ENCODE peak calls at places on chromosome 21, in six cellular contexts. One of them, this sample, is unnamed.

GRCh38 chr21:40041446-40041845 is 174.2 kb downstream of the PCP4 start:
- DNase-seq in heart left ventricle: no peak
- DNase-seq in cardiac muscle cell: no peak
- DNase-seq in lower lobe of right lung: no peak
- DNase-seq in colonic mucosa: no peak
- DNase-seq in H1: no peak
- DNase-seq in this sample: no peak

GRCh38 chr21:42536601-42537000 is 22.9 kb downstream of the SLC37A1 start:
- DNase-seq in heart left ventricle: no peak
- DNase-seq in cardiac muscle cell: no peak
- DNase-seq in colonic mucosa: no peak
- DNase-seq in lower lobe of right lung: no peak
- DNase-seq in H1: no peak
- DNase-seq in this sample: no peak

GRCh38 chr21:41778974-41779600 is 12.2 kb upstream of the RIPK4 start:
- DNase-seq in lower lobe of right lung: no peak
- DNase-seq in H1: no peak
- DNase-seq in heart left ventricle: no peak
- DNase-seq in cardiac muscle cell: no peak
- DNase-seq in colonic mucosa: peak; percentile 51
- DNase-seq in this sample: no peak

GRCh38 chr21:18987515-18988026 is 584.0 kb upstream of the TMPRSS15 start:
- DNase-seq in lower lobe of right lung: no peak
- DNase-seq in cardiac muscle cell: no peak
- DNase-seq in heart left ventricle: no peak
- DNase-seq in colonic mucosa: no peak
- DNase-seq in H1: no peak
- DNase-seq in this sample: no peak

GRCh38 chr21:32070693-32071330 is 198.0 kb downstream of the HUNK start:
- DNase-seq in cardiac muscle cell: no peak
- DNase-seq in colonic mucosa: no peak
- DNase-seq in lower lobe of right lung: no peak
- DNase-seq in H1: no peak
- DNase-seq in heart left ventricle: no peak
- DNase-seq in this sample: no peak

GRCh38 chr21:42379425-42380215 is 13.3 kb upstream of the TFF1 start:
- DNase-seq in heart left ventricle: no peak
- DNase-seq in lower lobe of right lung: no peak
- DNase-seq in colonic mucosa: no peak
- DNase-seq in H1: no peak
- DNase-seq in cardiac muscle cell: no peak
- DNase-seq in this sample: no peak

GRCh38 chr21:18991846-18992245 is 588.3 kb upstream of the TMPRSS15 start:
- DNase-seq in H1: no peak
- DNase-seq in colonic mucosa: no peak
- DNase-seq in lower lobe of right lung: no peak
- DNase-seq in cardiac muscle cell: no peak
- DNase-seq in heart left ventricle: no peak
- DNase-seq in this sample: no peak

GRCh38 chr21:32484706-32485380 is 72.3 kb downstream of the EVA1C start:
- DNase-seq in H1: no peak
- DNase-seq in colonic mucosa: peak; percentile 70
- DNase-seq in heart left ventricle: no peak
- DNase-seq in cardiac muscle cell: no peak
- DNase-seq in lower lobe of right lung: peak; percentile 87
- DNase-seq in this sample: no peak

GRCh38 chr21:41582298-41582840 is 74.4 kb upstream of the TMPRSS2 start:
- DNase-seq in cardiac muscle cell: no peak
- DNase-seq in lower lobe of right lung: no peak
- DNase-seq in colonic mucosa: no peak
- DNase-seq in heart left ventricle: no peak
- DNase-seq in H1: no peak
- DNase-seq in this sample: no peak

GRCh38 chr21:32414579-32415358 is 2.3 kb downstream of the EVA1C start:
- DNase-seq in cardiac muscle cell: peak; percentile 55
- DNase-seq in colonic mucosa: no peak
- DNase-seq in heart left ventricle: no peak
- DNase-seq in H1: no peak
- DNase-seq in lower lobe of right lung: no peak
- DNase-seq in this sample: peak; percentile 51

GRCh38 chr21:32624726-32625125 is 12.5 kb upstream of the CFAP298 start:
- DNase-seq in H1: no peak
- DNase-seq in cardiac muscle cell: peak; percentile 29
- DNase-seq in colonic mucosa: no peak
- DNase-seq in lower lobe of right lung: no peak
- DNase-seq in heart left ventricle: no peak
- DNase-seq in this sample: peak; percentile 74

GRCh38 chr21:32412162-32412997 is at the start of gene EVA1C:
- DNase-seq in H1: no peak
- DNase-seq in cardiac muscle cell: peak; percentile 76
- DNase-seq in heart left ventricle: peak; percentile 75
- DNase-seq in lower lobe of right lung: peak; percentile 83
- DNase-seq in colonic mucosa: peak; percentile 67
- DNase-seq in this sample: peak; percentile 43

GRCh38 chr21:42632336-42632751 is 21.1 kb upstream of the PDE9A start:
- DNase-seq in cardiac muscle cell: no peak
- DNase-seq in H1: no peak
- DNase-seq in heart left ventricle: peak; percentile 18
- DNase-seq in lower lobe of right lung: peak; percentile 36
- DNase-seq in colonic mucosa: no peak
- DNase-seq in this sample: no peak

GRCh38 chr21:41877901-41878830 is 978 bp downstream of the PRDM15 start:
- DNase-seq in colonic mucosa: peak; percentile 38
- DNase-seq in heart left ventricle: no peak
- DNase-seq in cardiac muscle cell: peak; percentile 66
- DNase-seq in H1: no peak
- DNase-seq in lower lobe of right lung: peak; percentile 63
- DNase-seq in this sample: peak; percentile 23

GRCh38 chr21:19683492-19683891 is 1279.9 kb upstream of the TMPRSS15 start:
- DNase-seq in H1: no peak
- DNase-seq in cardiac muscle cell: no peak
- DNase-seq in colonic mucosa: no peak
- DNase-seq in lower lobe of right lung: no peak
- DNase-seq in heart left ventricle: no peak
- DNase-seq in this sample: no peak

DNA sequence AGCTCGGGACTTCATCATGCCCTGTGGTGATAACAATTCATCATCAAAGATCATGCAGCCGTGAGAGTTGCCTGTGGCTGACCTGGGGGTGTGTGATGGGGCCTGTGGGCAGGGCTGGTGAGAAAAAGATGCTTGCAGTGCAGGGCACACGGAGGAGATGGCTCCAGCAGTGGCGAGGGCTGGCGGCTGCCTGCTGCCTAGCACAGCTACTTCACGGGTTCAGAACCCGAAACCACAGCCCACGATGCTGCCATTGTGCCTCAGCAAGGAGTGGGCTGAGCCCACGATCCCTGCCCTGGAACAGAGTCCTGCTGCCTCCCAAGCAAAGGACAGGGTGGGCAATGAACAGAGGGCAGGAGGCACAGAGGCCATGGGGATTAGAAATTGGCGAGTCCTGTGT is 631 bp upstream of the KRTAP10-9 start:
- DNase-seq in H1: no peak
- DNase-seq in cardiac muscle cell: no peak
- DNase-seq in lower lobe of right lung: no peak
- DNase-seq in colonic mucosa: no peak
- DNase-seq in heart left ventricle: no peak
- DNase-seq in this sample: no peak
- H3K4me3 ChIP-seq in H1: no peak overlapping the region
- H3K4me3 ChIP-seq in cardiac muscle cell: no peak overlapping the region
- H3K4me3 ChIP-seq in lower lobe of right lung: no peak overlapping the region
- H3K4me3 ChIP-seq in colonic mucosa: no peak overlapping the region
- H3K4me3 ChIP-seq in heart left ventricle: no peak overlapping the region
- H3K4me3 ChIP-seq in this sample: no peak overlapping the region

GRCh38 chr21:21818898-21819297 is 820.7 kb downstream of the NCAM2 start:
- DNase-seq in colonic mucosa: no peak
- DNase-seq in lower lobe of right lung: no peak
- DNase-seq in heart left ventricle: no peak
- DNase-seq in H1: no peak
- DNase-seq in cardiac muscle cell: no peak
- DNase-seq in this sample: no peak
- TF ChIP-seq CTCF in colonic mucosa: no peak
- TF ChIP-seq CTCF in lower lobe of right lung: no peak
- TF ChIP-seq CTCF in heart left ventricle: no peak
- TF ChIP-seq CTCF in H1: no peak
- TF ChIP-seq CTCF in cardiac muscle cell: no peak
- TF ChIP-seq CTCF in this sample: no peak

GRCh38 chr21:29192999-29193563 is 62.6 kb downstream of the MAP3K7CL start:
- DNase-seq in lower lobe of right lung: no peak
- DNase-seq in cardiac muscle cell: no peak
- DNase-seq in H1: no peak
- DNase-seq in colonic mucosa: no peak
- DNase-seq in heart left ventricle: peak; percentile 47
- DNase-seq in this sample: no peak

GRCh38 chr21:29196021-29196663 is 65.7 kb downstream of the MAP3K7CL start:
- DNase-seq in cardiac muscle cell: peak; percentile 94
- DNase-seq in H1: peak; percentile 5
- DNase-seq in heart left ventricle: no peak
- DNase-seq in lower lobe of right lung: peak; percentile 49
- DNase-seq in colonic mucosa: peak; percentile 68
- DNase-seq in this sample: peak; percentile 96

GRCh38 chr21:29194847-29195246 is 64.4 kb downstream of the MAP3K7CL start:
- DNase-seq in H1: no peak
- DNase-seq in heart left ventricle: no peak
- DNase-seq in cardiac muscle cell: peak; percentile 26
- DNase-seq in lower lobe of right lung: no peak
- DNase-seq in colonic mucosa: no peak
- DNase-seq in this sample: no peak

GRCh38 chr21:29193907-29194306 is 63.5 kb downstream of the MAP3K7CL start:
- DNase-seq in H1: no peak
- DNase-seq in cardiac muscle cell: no peak
- DNase-seq in colonic mucosa: no peak
- DNase-seq in heart left ventricle: no peak
- DNase-seq in lower lobe of right lung: no peak
- DNase-seq in this sample: no peak

GRCh38 chr21:29194342-29194741 is 63.9 kb downstream of the MAP3K7CL start:
- DNase-seq in lower lobe of right lung: no peak
- DNase-seq in heart left ventricle: no peak
- DNase-seq in H1: no peak
- DNase-seq in colonic mucosa: no peak
- DNase-seq in cardiac muscle cell: no peak
- DNase-seq in this sample: no peak
- H3K4me3 ChIP-seq in lower lobe of right lung: no peak overlapping the region
- H3K4me3 ChIP-seq in heart left ventricle: peak overlapping the region; percentile 43
- H3K4me3 ChIP-seq in H1: no peak overlapping the region
- H3K4me3 ChIP-seq in colonic mucosa: no peak overlapping the region
- H3K4me3 ChIP-seq in cardiac muscle cell: no peak overlapping the region
- H3K4me3 ChIP-seq in this sample: no peak overlapping the region

DNA sequence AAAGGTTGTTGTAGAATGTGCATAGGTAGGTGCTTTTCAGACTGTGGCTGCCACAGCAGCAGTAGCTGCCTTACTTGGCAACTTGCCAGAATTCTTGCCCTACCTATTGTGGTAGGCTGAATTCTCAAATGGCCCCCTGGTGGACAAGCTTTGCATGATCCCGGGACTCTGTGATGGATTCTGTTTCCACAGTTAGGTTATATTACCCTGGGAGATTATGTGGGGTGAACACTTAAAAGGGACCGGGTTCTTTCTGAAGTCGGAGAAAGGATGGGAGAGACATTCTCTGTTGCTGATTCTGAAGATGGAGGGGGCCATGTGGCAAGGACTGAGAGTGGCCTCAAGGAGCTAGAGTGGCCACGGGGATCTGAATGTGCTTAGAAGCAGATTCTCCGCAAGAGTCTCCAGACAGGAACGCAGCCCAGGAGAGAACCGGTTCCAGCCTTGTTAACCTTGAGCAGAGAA is 32.1 kb upstream of the KCNE1 start:
- DNase-seq in heart left ventricle: peak; percentile 61
- DNase-seq in colonic mucosa: peak; percentile 88
- DNase-seq in cardiac muscle cell: peak; percentile 89
- DNase-seq in lower lobe of right lung: peak; percentile 69
- DNase-seq in H1: peak; percentile 61
- DNase-seq in this sample: peak; percentile 75
- TF ChIP-seq CTCF in heart left ventricle: peak; percentile 61
- TF ChIP-seq CTCF in colonic mucosa: peak; percentile 52
- TF ChIP-seq CTCF in cardiac muscle cell: peak; percentile 76
- TF ChIP-seq CTCF in lower lobe of right lung: peak; percentile 70
- TF ChIP-seq CTCF in H1: peak; percentile 64
- TF ChIP-seq CTCF in this sample: peak; percentile 60

GRCh38 chr21:24899138-24899537 is 708.1 kb downstream of the MRPL39 start:
- DNase-seq in lower lobe of right lung: no peak
- DNase-seq in heart left ventricle: no peak
- DNase-seq in H1: no peak
- DNase-seq in cardiac muscle cell: no peak
- DNase-seq in colonic mucosa: no peak
- DNase-seq in this sample: no peak

GRCh38 chr21:24895885-24896734 is 711.2 kb downstream of the MRPL39 start:
- DNase-seq in lower lobe of right lung: no peak
- DNase-seq in colonic mucosa: no peak
- DNase-seq in cardiac muscle cell: peak; percentile 2
- DNase-seq in heart left ventricle: no peak
- DNase-seq in H1: no peak
- DNase-seq in this sample: no peak

GRCh38 chr21:24897883-24898282 is 709.4 kb downstream of the MRPL39 start:
- DNase-seq in heart left ventricle: no peak
- DNase-seq in H1: no peak
- DNase-seq in colonic mucosa: no peak
- DNase-seq in cardiac muscle cell: no peak
- DNase-seq in lower lobe of right lung: no peak
- DNase-seq in this sample: no peak

GRCh38 chr21:24894324-24894723 is 713.0 kb downstream of the MRPL39 start:
- DNase-seq in heart left ventricle: no peak
- DNase-seq in cardiac muscle cell: no peak
- DNase-seq in colonic mucosa: no peak
- DNase-seq in lower lobe of right lung: no peak
- DNase-seq in H1: no peak
- DNase-seq in this sample: no peak

DNA sequence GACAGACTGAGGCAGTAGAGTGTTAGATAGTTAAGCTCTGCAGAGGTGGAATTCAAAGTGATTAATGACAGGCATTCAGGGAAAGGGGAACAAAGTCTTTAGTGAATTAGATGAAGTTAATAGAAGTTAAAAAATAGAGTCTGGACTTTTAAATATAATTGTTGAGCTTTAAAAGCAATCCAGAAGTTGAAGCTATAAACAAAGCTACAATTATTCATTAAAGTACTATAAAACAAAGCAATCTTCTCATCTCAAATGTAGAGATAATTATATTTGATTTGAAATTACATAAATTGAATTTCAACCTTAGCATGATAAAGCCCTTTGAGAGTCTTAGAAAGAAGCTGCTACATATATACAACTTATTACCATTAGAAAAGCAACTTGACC is 710.6 kb downstream of the MRPL39 start:
- DNase-seq in heart left ventricle: no peak
- DNase-seq in cardiac muscle cell: no peak
- DNase-seq in H1: no peak
- DNase-seq in colonic mucosa: no peak
- DNase-seq in lower lobe of right lung: no peak
- DNase-seq in this sample: no peak
- H3K4me3 ChIP-seq in heart left ventricle: no peak overlapping the region
- H3K4me3 ChIP-seq in cardiac muscle cell: no peak overlapping the region
- H3K4me3 ChIP-seq in H1: no peak overlapping the region
- H3K4me3 ChIP-seq in colonic mucosa: no peak overlapping the region
- H3K4me3 ChIP-seq in lower lobe of right lung: no peak overlapping the region
- H3K4me3 ChIP-seq in this sample: no peak overlapping the region

This sample was measured in bronchial epithelial cell.